ENCODE peak calls at places on chromosomes 5 and 9, in eight cellular contexts. One of them, this sample, is unnamed.

GRCh38 chr5:68247627-68248026 is 32.1 kb downstream of the PIK3R1 start:
- DNase-seq in hepatocyte: no peak
- DNase-seq in neuronal stem cell: no peak
- DNase-seq in IMR-90: no peak
- DNase-seq in stomach: no peak
- DNase-seq in HT1080: no peak
- DNase-seq in endodermal cell: no peak
- DNase-seq in HEK293T: no peak
- DNase-seq in this sample: no peak

GRCh38 chr9:4887556-4887955 is 94.8 kb downstream of the RCL1 start:
- DNase-seq in hepatocyte: no peak
- DNase-seq in neuronal stem cell: no peak
- DNase-seq in IMR-90: peak
- DNase-seq in stomach: no peak
- DNase-seq in HT1080: no peak
- DNase-seq in endodermal cell: no peak
- DNase-seq in HEK293T: no peak
- DNase-seq in this sample: no peak

GRCh38 chr9:128558431-128559310 is 6.3 kb downstream of the SPTAN1 start:
- DNase-seq in hepatocyte: peak
- DNase-seq in neuronal stem cell: no peak
- DNase-seq in IMR-90: peak
- DNase-seq in stomach: peak
- DNase-seq in HT1080: peak
- DNase-seq in endodermal cell: peak
- DNase-seq in HEK293T: no peak
- DNase-seq in this sample: peak

GRCh38 chr5:119074419-119074818 is 3.5 kb downstream of the DMXL1 start:
- DNase-seq in hepatocyte: no peak
- DNase-seq in neuronal stem cell: no peak
- DNase-seq in IMR-90: no peak
- DNase-seq in stomach: no peak
- DNase-seq in HT1080: no peak
- DNase-seq in endodermal cell: no peak
- DNase-seq in HEK293T: no peak
- DNase-seq in this sample: no peak

GRCh38 chr9:33288828-33289483 is 1.4 kb upstream of the NFX1 start:
- DNase-seq in hepatocyte: no peak
- DNase-seq in neuronal stem cell: no peak
- DNase-seq in IMR-90: no peak
- DNase-seq in stomach: no peak
- DNase-seq in HT1080: no peak
- DNase-seq in endodermal cell: no peak
- DNase-seq in HEK293T: no peak
- DNase-seq in this sample: peak

GRCh38 chr5:119949426-119949999 is 320.2 kb downstream of the FAM170A start:
- DNase-seq in hepatocyte: no peak
- DNase-seq in neuronal stem cell: no peak
- DNase-seq in IMR-90: no peak
- DNase-seq in stomach: no peak
- DNase-seq in HT1080: no peak
- DNase-seq in endodermal cell: peak
- DNase-seq in HEK293T: no peak
- DNase-seq in this sample: no peak

GRCh38 chr9:93207326-93207814 is 23.4 kb downstream of the WNK2 start:
- DNase-seq in hepatocyte: no peak
- DNase-seq in neuronal stem cell: no peak
- DNase-seq in IMR-90: peak
- DNase-seq in stomach: no peak
- DNase-seq in HT1080: no peak
- DNase-seq in endodermal cell: no peak
- DNase-seq in HEK293T: no peak
- DNase-seq in this sample: no peak

GRCh38 chr5:14591548-14591947 is 10.0 kb downstream of the OTULINL start:
- DNase-seq in hepatocyte: peak
- DNase-seq in neuronal stem cell: no peak
- DNase-seq in IMR-90: peak
- DNase-seq in stomach: no peak
- DNase-seq in HT1080: peak
- DNase-seq in endodermal cell: no peak
- DNase-seq in HEK293T: no peak
- DNase-seq in this sample: no peak

GRCh38 chr5:135235002-135235401 is 164.0 kb downstream of the MACROH2A1 start:
- DNase-seq in hepatocyte: no peak
- DNase-seq in neuronal stem cell: no peak
- DNase-seq in IMR-90: no peak
- DNase-seq in stomach: no peak
- DNase-seq in HT1080: no peak
- DNase-seq in endodermal cell: no peak
- DNase-seq in HEK293T: no peak
- DNase-seq in this sample: no peak

GRCh38 chr9:90815183-90815943 is 13.7 kb downstream of the SYK start:
- DNase-seq in hepatocyte: no peak
- DNase-seq in neuronal stem cell: no peak
- DNase-seq in IMR-90: peak
- DNase-seq in stomach: peak
- DNase-seq in HT1080: peak
- DNase-seq in endodermal cell: no peak
- DNase-seq in HEK293T: no peak
- DNase-seq in this sample: no peak

GRCh38 chr5:6781711-6782110 is 68.5 kb downstream of the TENT4A start:
- DNase-seq in hepatocyte: no peak
- DNase-seq in neuronal stem cell: no peak
- DNase-seq in IMR-90: peak
- DNase-seq in stomach: no peak
- DNase-seq in HT1080: peak
- DNase-seq in endodermal cell: no peak
- DNase-seq in HEK293T: no peak
- DNase-seq in this sample: no peak

GRCh38 chr5:1298723-1299510 is 4.0 kb upstream of the TERT start:
- DNase-seq in hepatocyte: peak
- DNase-seq in neuronal stem cell: no peak
- DNase-seq in IMR-90: no peak
- DNase-seq in stomach: no peak
- DNase-seq in HT1080: no peak
- DNase-seq in endodermal cell: peak
- DNase-seq in HEK293T: no peak
- DNase-seq in this sample: no peak

GRCh38 chr5:18314192-18314778 is 680.0 kb downstream of the TAF11L14 start:
- DNase-seq in hepatocyte: peak
- DNase-seq in neuronal stem cell: no peak
- DNase-seq in IMR-90: peak
- DNase-seq in stomach: no peak
- DNase-seq in HT1080: no peak
- DNase-seq in endodermal cell: no peak
- DNase-seq in HEK293T: no peak
- DNase-seq in this sample: no peak

GRCh38 chr5:170571885-170572284 is 68.1 kb downstream of the KCNIP1 start:
- DNase-seq in hepatocyte: no peak
- DNase-seq in neuronal stem cell: no peak
- DNase-seq in IMR-90: no peak
- DNase-seq in stomach: no peak
- DNase-seq in HT1080: no peak
- DNase-seq in endodermal cell: no peak
- DNase-seq in HEK293T: no peak
- DNase-seq in this sample: no peak

GRCh38 chr9:112233769-112234168 is 58.7 kb upstream of the SUSD1 start:
- DNase-seq in hepatocyte: peak
- DNase-seq in neuronal stem cell: no peak
- DNase-seq in IMR-90: peak
- DNase-seq in stomach: no peak
- DNase-seq in HT1080: peak
- DNase-seq in endodermal cell: no peak
- DNase-seq in HEK293T: no peak
- DNase-seq in this sample: no peak

GRCh38 chr9:20623021-20623747 is 885 bp upstream of the MLLT3 start:
- DNase-seq in hepatocyte: peak
- DNase-seq in neuronal stem cell: peak
- DNase-seq in IMR-90: peak
- DNase-seq in stomach: peak
- DNase-seq in HT1080: peak
- DNase-seq in endodermal cell: peak
- DNase-seq in HEK293T: peak
- DNase-seq in this sample: peak

GRCh38 chr5:154474267-154474956 is 3.6 kb downstream of the HAND1 start:
- DNase-seq in hepatocyte: no peak
- DNase-seq in neuronal stem cell: peak
- DNase-seq in IMR-90: no peak
- DNase-seq in stomach: no peak
- DNase-seq in HT1080: no peak
- DNase-seq in endodermal cell: no peak
- DNase-seq in HEK293T: no peak
- DNase-seq in this sample: no peak

GRCh38 chr5:73722224-73722623 is 96.2 kb downstream of the ARHGEF28 start:
- DNase-seq in hepatocyte: no peak
- DNase-seq in neuronal stem cell: no peak
- DNase-seq in IMR-90: peak
- DNase-seq in stomach: no peak
- DNase-seq in HT1080: no peak
- DNase-seq in endodermal cell: no peak
- DNase-seq in HEK293T: no peak
- DNase-seq in this sample: no peak